ENCODE peak calls at places on chromosomes 12 and 14, in four cellular contexts. P is progenitor cell of endocrine pancreas; F is foreskin fibroblast; M is CD8-positive, alpha-beta T cell. B is an unnamed sample.

GRCh38 chr14:101183376-101184103 is 280.0 kb upstream of the RTL1 start:
- DNase-seq in M (no peak), P (peak), F (no peak), B (peak)

GRCh38 chr12:111598637-111599458 is at the start of gene ATXN2:
- DNase-seq in F (no peak), M (peak), P (peak), B (peak)

GRCh38 chr14:105221598-105222178 is 26.6 kb upstream of the BTBD6 start:
- DNase-seq in F (no peak), P (no peak), M (no peak), B (no peak)

GRCh38 chr14:34843011-34843554 is 32.1 kb downstream of the BAZ1A start:
- DNase-seq in M (no peak), P (no peak), F (peak), B (no peak)

GRCh38 chr12:29164477-29165163 is 15.5 kb downstream of the FAR2 start:
- DNase-seq in P (no peak), M (no peak), F (peak), B (no peak)

GRCh38 chr12:14278294-14278953 is 87.1 kb upstream of the ATF7IP start:
- DNase-seq in M (no peak), P (no peak), F (no peak), B (no peak)

GRCh38 chr12:6234214-6234613 is 34.0 kb downstream of the CD9 start:
- DNase-seq in P (no peak), F (peak), M (no peak), B (no peak)

GRCh38 chr12:76883151-76883550 is 4.3 kb upstream of the CSRP2 start:
- DNase-seq in P (no peak), F (peak), M (no peak), B (no peak)

GRCh38 chr12:26471560-26471959 is 276.2 kb downstream of the SSPN start:
- DNase-seq in F (peak), P (no peak), M (no peak), B (no peak)

GRCh38 chr12:129901256-129901655 is 2.6 kb downstream of the TMEM132D start:
- DNase-seq in F (no peak), P (no peak), M (no peak), B (no peak)

GRCh38 chr14:81234268-81234667 is 13.5 kb upstream of the GTF2A1 start:
- DNase-seq in M (no peak), P (no peak), F (no peak), B (no peak)

GRCh38 chr12:366820-367219 is 22.3 kb downstream of the KDM5A start:
- DNase-seq in P (no peak), M (no peak), F (no peak), B (no peak)

GRCh38 chr12:107361970-107362369 is 268.6 kb upstream of the CRY1 start:
- DNase-seq in F (no peak), M (no peak), P (no peak), B (no peak)

GRCh38 chr14:100839573-100840175 is 13.8 kb downstream of the MEG3 start:
- DNase-seq in P (no peak), M (no peak), F (no peak), B (no peak)

GRCh38 chr14:62143235-62143634 is 381.0 kb downstream of the SNAPC1 start:
- DNase-seq in P (no peak), F (peak), M (no peak), B (no peak)

GRCh38 chr14:99744873-99745224 is 48.4 kb upstream of the EML1 start:
- DNase-seq in F (no peak), P (no peak), M (no peak), B (no peak)

GRCh38 chr12:69685810-69686209 is 13.3 kb downstream of the BEST3 start:
- DNase-seq in P (no peak), F (peak), M (no peak), B (no peak)

GRCh38 chr12:49902399-49903350 is 1.0 kb downstream of the FAIM2 start:
- DNase-seq in M (no peak), F (no peak), P (no peak), B (no peak)

GRCh38 chr12:130161261-130162231 is 718 bp upstream of the FZD10 start:
- DNase-seq in P (no peak), M (no peak), F (no peak), B (peak)

GRCh38 chr14:94561656-94562010 is 391 bp downstream of the SERPINA4 start:
- DNase-seq in M (no peak), F (no peak), P (no peak), B (no peak)

GRCh38 chr12:125528300-125528699 is 463.1 kb downstream of the AACS start:
- DNase-seq in M (no peak), F (no peak), P (no peak), B (peak)

GRCh38 chr14:44463386-44464004 is 43.6 kb downstream of the FSCB start:
- DNase-seq in M (no peak), P (no peak), F (no peak), B (no peak)

GRCh38 chr14:25041484-25041883 is 8.5 kb downstream of the STXBP6 start:
- DNase-seq in M (no peak), F (no peak), P (no peak), B (no peak)

GRCh38 chr14:72780771-72781170 is 113.1 kb downstream of the DPF3 start:
- DNase-seq in M (no peak), F (peak), P (no peak), B (no peak)

GRCh38 chr14:101596742-101597141 is 35.4 kb downstream of the DIO3 start:
- DNase-seq in P (no peak), F (no peak), M (no peak), B (no peak)

GRCh38 chr14:64663174-64663573 is 41.0 kb upstream of the PLEKHG3 start:
- DNase-seq in M (no peak), F (no peak), P (no peak), B (no peak)

GRCh38 chr14:59919582-59920377 is at the start of gene LRRC9:
- DNase-seq in P (peak), M (peak), F (no peak), B (peak)

GRCh38 chr14:103091041-103091882 is 3.3 kb upstream of the EXOC3L4 start:
- DNase-seq in F (no peak), M (peak), P (peak), B (peak)

GRCh38 chr14:33679461-33680225 is 271.2 kb downstream of the EGLN3 start:
- DNase-seq in M (no peak), P (no peak), F (peak), B (no peak)

GRCh38 chr12:39538679-39539104 is 80.9 kb downstream of the ABCD2 start:
- DNase-seq in F (no peak), M (no peak), P (no peak), B (no peak)

GRCh38 chr14:77498984-77499527 is 440 bp upstream of the ISM2 start:
- DNase-seq in M (no peak), P (no peak), F (no peak), B (no peak)

GRCh38 chr14:55332654-55333570 is 61.7 kb downstream of the FBXO34 start:
- DNase-seq in F (no peak), M (no peak), P (no peak), B (no peak)

GRCh38 chr12:31574803-31575573 is 15.9 kb downstream of the DENND5B start:
- DNase-seq in M (no peak), P (no peak), F (peak), B (no peak)

GRCh38 chr12:1918875-1919236 is 404 bp upstream of the CACNA2D4 start:
- DNase-seq in F (no peak), M (no peak), P (peak), B (no peak)

GRCh38 chr14:39266589-39266870 is 32.8 kb downstream of the MIA2 start:
- DNase-seq in F (peak), P (peak), M (no peak), B (no peak)

GRCh38 chr12:93740721-93741120 is 63.5 kb downstream of the CRADD start:
- DNase-seq in P (no peak), F (no peak), M (no peak), B (no peak)

GRCh38 chr14:104559769-104560585 is 19.6 kb upstream of the C14orf180 start:
- DNase-seq in P (no peak), F (no peak), M (no peak), B (no peak)

GRCh38 chr12:110565919-110566871 is 16.9 kb downstream of the PPTC7 start:
- DNase-seq in P (no peak), F (no peak), M (no peak), B (no peak)

GRCh38 chr12:120799417-120800045 is 73.9 kb downstream of the ACADS start:
- DNase-seq in P (no peak), M (no peak), F (no peak), B (no peak)

GRCh38 chr12:120798696-120799095 is 73.1 kb downstream of the ACADS start:
- DNase-seq in F (no peak), P (no peak), M (no peak), B (no peak)

GRCh38 chr12:120800665-120801064 is 75.0 kb downstream of the ACADS start:
- DNase-seq in P (no peak), F (no peak), M (no peak), B (no peak)

GRCh38 chr12:120795441-120796178 is 70.0 kb downstream of the ACADS start:
- DNase-seq in M (no peak), F (no peak), P (no peak), B (no peak)

GRCh38 chr12:120797677-120798642 is 72.3 kb downstream of the ACADS start:
- DNase-seq in P (no peak), M (no peak), F (no peak), B (no peak)
- TF ChIP-seq CTCF in P (no peak), M (no peak), F (no peak), B (no peak)

GRCh38 chr12:4104722-4105244 is 168.8 kb upstream of the CCND2 start:
- DNase-seq in F (no peak), P (no peak), M (no peak), B (no peak)

DNA sequence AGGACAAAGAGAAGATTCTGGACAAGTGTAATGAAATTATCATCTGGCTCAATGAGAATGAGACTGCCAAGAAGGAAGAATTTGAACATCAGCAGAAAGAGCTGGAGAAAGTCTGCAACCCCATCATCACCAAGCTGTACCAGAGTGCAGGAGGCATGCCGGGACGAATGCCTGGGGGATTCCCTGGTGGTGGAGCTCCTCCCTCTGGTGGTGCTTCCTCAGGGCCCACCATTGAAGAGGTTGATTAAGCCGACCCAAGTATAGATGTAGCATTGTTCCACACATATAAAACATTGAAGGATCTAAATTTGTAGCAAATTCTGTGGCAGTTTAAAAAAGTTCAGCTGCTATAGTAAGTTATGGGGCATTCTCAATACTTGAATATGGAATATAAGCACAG is 174.3 kb upstream of the CCND2 start:
- DNase-seq in F (no peak), P (no peak), M (no peak), B (no peak)
- TF ChIP-seq CTCF in F (no peak), P (peak), M (no peak), B (peak)

GRCh38 chr12:124002654-124003053 is 29.6 kb downstream of the ZNF664 start:
- DNase-seq in P (no peak), M (no peak), F (no peak), B (no peak)

GRCh38 chr12:124000111-124000510 is 27.1 kb downstream of the ZNF664 start:
- DNase-seq in P (no peak), F (no peak), M (no peak), B (no peak)

GRCh38 chr12:124002021-124002640 is 29.1 kb downstream of the ZNF664 start:
- DNase-seq in P (no peak), M (no peak), F (no peak), B (no peak)

GRCh38 chr12:123998960-123999359 is 25.9 kb downstream of the ZNF664 start:
- DNase-seq in M (no peak), F (peak), P (no peak), B (no peak)

GRCh38 chr12:124001343-124001742 is 28.3 kb downstream of the ZNF664 start:
- DNase-seq in M (no peak), F (no peak), P (no peak), B (no peak)
- TF ChIP-seq CTCF in M (no peak), F (no peak), P (no peak), B (no peak)

GRCh38 chr12:64678248-64678647 is 68.0 kb downstream of the RASSF3 start:
- DNase-seq in F (no peak), P (no peak), M (no peak), B (no peak)
- TF ChIP-seq CTCF in F (no peak), P (peak), M (peak), B (no peak)

DNA sequence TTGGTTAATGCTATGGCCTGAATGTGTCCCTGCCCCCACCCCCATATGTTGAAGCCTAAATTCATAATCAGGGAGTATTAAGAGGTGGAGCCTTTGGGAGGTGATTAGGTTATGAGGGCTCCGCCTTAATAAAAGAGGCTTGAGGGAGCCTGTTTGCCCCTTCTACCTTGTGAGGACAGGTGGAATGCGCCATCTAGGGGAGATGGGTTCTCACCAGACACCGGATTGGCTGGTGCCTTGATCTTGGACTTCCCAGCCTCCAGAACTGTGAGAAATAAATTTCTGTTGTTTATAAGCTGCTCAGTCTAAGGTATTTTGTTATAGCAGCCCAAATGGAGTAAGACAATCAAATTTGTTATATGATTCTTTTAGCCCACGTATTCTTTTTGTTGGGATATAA is 148.3 kb downstream of the PTCSC3 start:
- DNase-seq in M (no peak), F (no peak), P (no peak), B (no peak)
- TF ChIP-seq CTCF in M (no peak), F (no peak), P (no peak), B (no peak)

DNA sequence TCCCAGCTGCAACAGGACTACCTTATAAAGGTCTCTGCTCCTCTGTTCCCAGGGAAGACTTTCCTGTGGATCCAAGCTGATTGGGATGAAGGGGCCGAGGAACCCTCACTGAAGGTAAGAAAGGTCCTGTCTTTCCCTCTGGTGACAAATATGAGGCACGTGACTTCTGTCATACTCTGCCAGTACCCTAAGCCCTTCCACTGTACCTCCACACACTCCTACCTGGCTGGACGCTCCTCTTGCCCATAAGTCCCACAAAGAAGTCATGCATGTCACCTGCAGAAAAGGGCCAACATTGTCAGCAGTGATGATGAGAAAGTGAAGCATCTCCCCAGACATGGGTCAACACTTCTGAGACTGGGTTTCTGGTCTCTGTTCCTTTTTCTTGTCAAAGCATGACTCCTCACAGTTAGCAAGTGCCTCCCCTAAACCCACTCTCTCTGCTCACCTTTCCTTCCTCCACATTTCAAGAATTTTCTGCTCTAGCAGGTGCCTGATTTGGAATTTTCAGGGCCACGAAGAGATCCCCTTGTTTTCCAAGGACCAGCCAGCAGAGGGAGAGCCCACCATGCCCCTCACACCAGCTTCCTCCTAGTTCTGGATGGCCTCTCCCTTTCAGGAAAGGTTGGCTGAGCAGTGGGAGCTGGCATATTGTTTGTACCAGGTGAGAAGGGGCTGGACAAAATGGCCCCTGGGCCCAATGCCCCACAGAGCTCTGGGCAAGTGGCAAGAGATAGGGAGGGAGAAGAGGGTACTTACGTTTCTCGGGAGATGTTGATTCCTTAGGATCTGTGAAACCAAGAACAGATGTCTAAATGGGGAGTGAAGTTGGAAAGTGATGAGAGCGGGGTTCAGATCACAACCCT is 3.5 kb downstream of the TAC3 start:
- DNase-seq in F (no peak), P (no peak), M (no peak), B (no peak)
- TF ChIP-seq CTCF in F (no peak), P (peak), M (no peak), B (no peak)

DNA sequence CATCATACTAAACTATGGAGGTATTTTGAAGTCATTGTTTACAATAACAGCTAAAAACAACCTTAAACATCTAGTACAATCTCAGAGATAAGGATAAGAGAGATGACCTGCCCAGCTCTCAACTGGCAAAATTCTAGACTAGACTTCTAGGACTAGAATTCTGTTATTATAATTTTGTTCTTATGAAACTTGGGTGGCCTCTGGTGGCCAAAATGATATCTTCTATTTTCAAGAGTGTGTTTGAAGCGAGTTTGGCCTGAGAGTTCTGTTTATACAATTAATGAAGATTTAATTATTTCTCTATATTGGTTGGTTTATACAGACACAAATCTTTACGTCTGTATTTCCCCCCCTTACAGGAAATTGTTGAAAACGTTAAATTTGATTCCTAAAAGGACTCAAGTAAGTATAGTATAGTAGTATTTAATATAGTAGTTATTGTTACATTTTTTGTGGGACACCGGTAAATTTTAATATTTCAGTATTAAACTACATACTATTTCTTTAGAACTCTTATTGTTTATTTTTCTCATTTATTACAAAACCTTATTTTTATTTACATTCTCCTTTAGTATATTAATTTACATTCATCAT is 6.4 kb downstream of the PPHLN1 start:
- DNase-seq in P (no peak), M (no peak), F (no peak), B (no peak)
- TF ChIP-seq CTCF in P (peak), M (peak), F (peak), B (peak)

DNA sequence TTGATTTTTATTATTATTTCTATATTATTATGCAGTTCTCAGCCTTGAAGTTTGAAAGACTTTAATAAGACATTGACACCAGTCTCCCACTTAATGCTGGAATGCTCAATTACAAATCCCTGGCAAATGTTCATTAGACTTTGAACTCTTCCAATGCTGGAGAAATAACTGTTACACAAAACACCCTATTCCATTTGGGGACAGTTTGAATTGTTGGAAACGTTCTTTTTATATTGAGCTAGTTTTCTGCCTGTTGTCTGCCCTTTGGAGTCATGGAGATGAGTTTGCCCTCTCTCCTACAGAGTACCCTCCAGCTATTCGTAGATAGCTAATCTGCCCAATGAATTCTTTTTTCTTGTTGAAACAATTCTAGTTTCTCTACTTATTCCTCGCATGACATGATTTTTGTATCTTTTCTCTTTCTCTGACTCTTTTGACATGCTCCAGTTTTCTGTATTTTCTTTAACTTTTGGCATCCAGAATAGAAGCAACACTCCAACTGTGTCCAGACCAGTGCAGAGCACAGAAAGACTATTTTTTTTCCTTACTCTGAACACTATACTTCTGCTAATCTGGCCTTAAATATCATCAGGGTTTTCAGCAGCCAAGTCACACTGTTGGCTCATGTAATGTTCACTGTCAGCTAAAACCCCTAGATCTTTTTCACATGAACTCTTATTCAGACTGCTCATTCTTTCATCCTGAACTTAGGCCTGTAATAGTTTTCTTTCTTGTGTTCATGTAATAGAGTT is 379.3 kb downstream of the RAD51B start:
- DNase-seq in M (no peak), P (no peak), F (no peak), B (no peak)
- TF ChIP-seq CTCF in M (no peak), P (no peak), F (no peak), B (no peak)